ENCODE peak calls at places on chromosome 18, in seven cellular contexts. S is tibial artery, K is neural progenitor cell, I is GM10248, U is gastrocnemius medialis, Z is mammary epithelial cell, N is astrocyte of the spinal cord. A is an unnamed sample.

GRCh38 chr18:59210311-59210710 is 9.6 kb upstream of the GRP start:
- DNase-seq in U (no peak), Z (no peak), K (no peak), I (no peak), S (no peak), N (no peak), A (no peak)

GRCh38 chr18:60053747-60054304 is 154.0 kb downstream of the PMAIP1 start:
- DNase-seq in S (no peak), Z (peak; percentile 100), K (peak; percentile 11), N (peak; percentile 93), I (no peak), U (no peak), A (no peak)

GRCh38 chr18:52615943-52616342 is 275.9 kb downstream of the DCC start:
- DNase-seq in Z (no peak), S (no peak), I (peak; percentile 15), K (no peak), N (no peak), U (no peak), A (no peak)

GRCh38 chr18:73979742-73980141 is 167.9 kb downstream of the FBXO15 start:
- DNase-seq in Z (peak; percentile 18), I (no peak), N (peak; percentile 81), S (no peak), U (no peak), K (no peak), A (no peak)

GRCh38 chr18:26646897-26647296 is 98.5 kb upstream of the KCTD1 start:
- DNase-seq in Z (peak; percentile 36), K (no peak), N (no peak), U (no peak), I (no peak), S (no peak), A (no peak)

GRCh38 chr18:23943104-23943503 is 71.5 kb upstream of the TTC39C start:
- DNase-seq in S (no peak), N (no peak), K (no peak), U (no peak), Z (no peak), I (peak; percentile 70), A (no peak)

GRCh38 chr18:69948919-69949537 is 1.4 kb upstream of the CD226 start:
- DNase-seq in U (no peak), I (peak; percentile 59), S (peak; percentile 29), N (no peak), Z (no peak), K (no peak), A (peak; percentile 83)

GRCh38 chr18:75003089-75003488 is 205.8 kb downstream of the PTGR3 start:
- DNase-seq in Z (no peak), K (no peak), U (no peak), I (no peak), N (no peak), S (no peak), A (no peak)

GRCh38 chr18:9708057-9708881 is at the start of gene RAB31:
- DNase-seq in Z (peak; percentile 37), I (peak; percentile 70), N (peak; percentile 77), U (no peak), K (peak; percentile 74), S (peak; percentile 81), A (peak; percentile 77)

GRCh38 chr18:3541549-3542386 is 91.8 kb downstream of the TGIF1 start:
- DNase-seq in K (no peak), I (peak; percentile 60), N (no peak), U (no peak), S (no peak), Z (peak; percentile 54), A (no peak)

GRCh38 chr18:56019908-56020307 is 431.9 kb upstream of the TCF4 start:
- DNase-seq in N (no peak), U (no peak), Z (no peak), S (no peak), I (no peak), K (no peak), A (no peak)

GRCh38 chr18:68564348-68564747 is 150.6 kb downstream of the TMX3 start:
- DNase-seq in N (no peak), Z (no peak), U (no peak), K (peak; percentile 5), I (no peak), S (no peak), A (no peak)

GRCh38 chr18:62505669-62506494 is 16.9 kb upstream of the ZCCHC2 start:
- DNase-seq in Z (peak; percentile 24), I (peak; percentile 77), N (no peak), U (no peak), S (no peak), K (no peak), A (no peak)

DNA sequence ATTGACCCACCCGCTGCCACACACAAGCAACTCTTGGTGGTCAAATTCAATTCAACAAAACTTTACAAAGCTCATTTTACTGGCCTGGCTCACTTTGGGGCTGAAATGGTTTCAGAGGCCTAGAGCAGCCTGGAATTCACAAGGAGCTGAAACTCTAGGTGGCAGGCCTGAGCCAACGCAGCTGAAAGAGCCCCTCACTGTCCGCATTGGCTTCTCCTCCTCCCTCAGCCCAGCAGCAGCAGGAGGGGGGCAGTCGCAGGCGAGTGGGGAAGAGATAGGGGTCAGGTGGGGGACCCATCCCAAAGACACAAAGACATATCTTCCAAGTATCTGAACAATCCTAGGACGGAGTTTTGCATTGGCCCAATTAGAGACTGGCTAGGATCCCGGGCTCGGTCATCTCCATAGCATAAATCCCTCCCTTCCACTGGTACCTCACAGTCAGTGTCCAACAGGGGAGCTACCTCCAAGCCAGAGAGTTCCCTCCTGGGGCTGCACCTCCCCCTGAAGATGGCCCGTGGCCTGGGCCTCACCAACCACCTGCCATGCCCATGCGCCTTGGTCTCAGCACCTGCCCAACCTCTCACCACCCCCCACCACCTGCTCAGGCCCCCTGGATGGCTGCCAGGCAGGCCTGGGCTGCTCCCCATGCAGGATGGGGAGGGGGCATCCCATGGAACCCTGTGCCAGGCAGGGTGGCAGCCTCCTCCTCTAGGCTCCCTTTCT is 113.4 kb downstream of the ZBTB7C start:
- DNase-seq in N (no peak), U (no peak), K (peak; percentile 73), Z (no peak), S (no peak), I (no peak), A (peak; percentile 55)
- TF ChIP-seq CTCF in N (peak; percentile 52), U (no peak), K (peak; percentile 58), Z (peak; percentile 41), S (peak; percentile 30), I (no peak), A (peak; percentile 54)

GRCh38 chr18:13438507-13439056 is 220.0 kb downstream of the LDLRAD4 start:
- DNase-seq in I (no peak), S (no peak), U (no peak), Z (no peak), N (no peak), K (no peak), A (no peak)
- TF ChIP-seq CTCF in I (no peak), S (no peak), U (no peak), Z (no peak), N (no peak), K (no peak), A (no peak)

DNA sequence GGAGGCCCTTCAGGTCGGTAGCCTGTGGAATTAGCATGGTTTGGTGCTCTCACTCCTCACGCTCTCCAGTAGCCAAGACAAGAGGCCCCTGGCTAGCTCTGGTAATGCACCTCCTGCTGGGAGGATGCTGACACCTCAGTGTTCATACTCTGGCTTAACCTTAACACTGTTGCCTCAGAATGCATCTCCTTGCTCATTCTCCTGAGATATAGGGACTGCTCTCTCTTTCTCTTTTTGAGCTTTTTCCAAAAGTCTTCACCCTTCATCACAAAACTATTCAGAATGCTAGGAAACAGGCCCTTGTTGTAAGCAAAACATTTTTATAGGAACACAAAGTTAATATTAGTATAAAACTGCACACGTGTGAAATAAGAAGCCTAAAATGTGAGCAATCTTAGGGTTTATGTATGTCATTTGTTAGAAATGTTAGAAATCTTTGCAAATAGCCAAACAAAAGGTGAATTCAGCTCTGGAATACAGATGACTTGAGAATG is 17.3 kb upstream of the IMPA2 start:
- DNase-seq in S (no peak), Z (no peak), I (no peak), N (peak; percentile 45), U (no peak), K (peak; percentile 37), A (no peak)
- TF ChIP-seq CTCF in S (no peak), Z (peak; percentile 29), I (no peak), N (no peak), U (no peak), K (no peak), A (no peak)

DNA sequence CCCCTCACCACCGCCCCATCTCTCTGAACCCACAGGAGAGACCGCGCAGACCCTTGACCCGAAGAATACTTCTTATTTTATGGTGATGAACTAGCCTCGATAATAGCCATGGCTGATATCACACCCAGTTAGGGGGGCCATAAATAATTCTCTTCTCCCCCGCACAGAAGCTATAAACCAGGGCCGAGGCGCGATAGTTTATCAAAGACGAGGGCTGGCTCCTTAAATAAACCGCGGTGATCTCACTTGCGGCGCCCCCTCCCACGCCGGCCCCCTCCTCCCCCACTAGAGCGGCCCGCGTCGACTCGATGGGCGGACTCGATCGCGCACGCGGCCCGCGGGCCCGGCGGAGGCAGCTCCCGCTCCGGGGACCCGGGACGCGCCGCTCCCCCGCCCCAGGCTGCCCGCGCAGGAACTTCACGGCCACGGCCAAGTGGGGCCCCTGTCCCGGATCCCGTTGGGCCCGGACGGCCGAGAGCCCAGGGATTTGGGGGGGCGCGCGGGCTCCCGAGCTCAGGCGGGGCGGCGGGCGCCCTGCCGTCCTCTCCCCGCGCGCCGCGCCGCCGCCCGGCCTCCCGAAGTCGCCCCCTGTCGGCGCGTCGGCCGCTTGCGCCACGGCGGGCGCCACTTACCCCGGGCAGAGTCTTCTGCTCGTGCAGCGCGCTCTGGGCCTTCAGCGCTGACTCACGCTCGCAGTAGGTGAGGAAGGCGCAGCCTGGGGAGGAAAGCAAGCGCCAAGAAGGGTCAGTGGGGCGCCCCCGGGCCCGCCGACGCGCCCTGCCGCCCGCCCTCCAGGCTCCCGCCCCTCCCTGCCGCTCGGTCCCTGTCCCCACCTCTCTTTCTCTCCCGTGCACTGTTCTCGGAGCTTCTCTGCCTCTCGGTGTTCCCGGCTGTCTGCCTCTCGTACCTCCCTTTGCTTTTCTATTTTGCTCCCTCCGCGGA is 80.4 kb downstream of the CELF4 start:
- DNase-seq in S (no peak), K (peak; percentile 78), I (peak; percentile 35), U (no peak), Z (peak; percentile 29), N (no peak), A (no peak)
- TF ChIP-seq CTCF in S (no peak), K (peak; percentile 49), I (no peak), U (peak; percentile 16), Z (no peak), N (no peak), A (peak; percentile 25)

A was measured in right atrium auricular region.